ENCODE peak calls at places on chromosomes 16 and 17, in five cellular contexts. K is AG08396; X is stimulated activated CD4-positive, alpha-beta T cell treated with anti-CD3 and anti-CD28 coated beads, TNF-alpha, amount 100 ng/mL, for 1 hour; M is activated CD4-positive, alpha-beta T cell treated with anti-CD3 and anti-CD28 coated beads, Interleukin-2, amount 50 U/mL, for 1 hour; Q is T follicular helper cell. L is an unnamed sample.

GRCh38 chr17:58822148-58823050 is 66.7 kb downstream of the PPM1E start:
- DNase-seq in Q (no peak), M (no peak), K (no peak), X (no peak), L (no peak)

GRCh38 chr17:81295678-81296381 is 723 bp upstream of the SLC38A10 start:
- DNase-seq in M (peak), X (no peak), Q (peak), K (peak), L (peak)

GRCh38 chr16:71288570-71288889 is 672 bp downstream of the CMTR2 start:
- DNase-seq in M (no peak), Q (no peak), X (no peak), K (no peak), L (no peak)

GRCh38 chr17:2173005-2173404 is 118.1 kb downstream of the HIC1 start:
- DNase-seq in X (no peak), M (no peak), Q (no peak), K (no peak), L (no peak)

GRCh38 chr17:17028059-17028877 is 14.0 kb upstream of the MPRIP start:
- DNase-seq in M (no peak), Q (no peak), X (no peak), K (no peak), L (no peak)

GRCh38 chr17:41338961-41339485 is 11.6 kb downstream of the KRT33A start:
- DNase-seq in M (peak), X (peak), K (no peak), Q (peak), L (no peak)

GRCh38 chr17:19013226-19013625 is 8.7 kb upstream of the FAM83G start:
- DNase-seq in K (no peak), X (no peak), M (no peak), Q (no peak), L (no peak)

GRCh38 chr16:25264599-25264998 is 7.0 kb upstream of the ZKSCAN2 start:
- DNase-seq in M (peak), Q (no peak), X (no peak), K (peak), L (no peak)

GRCh38 chr17:37405955-37406634 is 541 bp downstream of the ACACA start:
- DNase-seq in M (no peak), X (no peak), K (peak), Q (no peak), L (no peak)

GRCh38 chr16:53518550-53519416 is 15.8 kb upstream of the AKTIP start:
- DNase-seq in M (peak), Q (peak), K (no peak), X (peak), L (peak)

GRCh38 chr17:78356163-78356713 is 3.6 kb downstream of the SOCS3 start:
- DNase-seq in Q (peak), K (peak), X (peak), M (peak), L (peak)

GRCh38 chr17:64773836-64774761 is 112.0 kb upstream of the SMURF2 start:
- DNase-seq in Q (no peak), K (peak), X (no peak), M (no peak), L (no peak)

GRCh38 chr16:77897038-77897437 is 108.7 kb downstream of the VAT1L start:
- DNase-seq in X (no peak), M (no peak), K (no peak), Q (no peak), L (no peak)

GRCh38 chr16:2147981-2148671 is at the start of gene RAB26:
- DNase-seq in K (peak), X (no peak), Q (peak), M (peak), L (peak)

GRCh38 chr17:72539981-72540897 is 419.4 kb downstream of the SOX9 start:
- DNase-seq in K (peak), M (peak), Q (peak), X (no peak), L (peak)

GRCh38 chr17:38326996-38327792 is 16.6 kb downstream of the GPR179 start:
- DNase-seq in X (no peak), Q (no peak), M (no peak), K (no peak), L (no peak)

GRCh38 chr16:81238296-81239011 is at the start of gene BCO1:
- DNase-seq in X (no peak), Q (no peak), K (peak), M (no peak), L (no peak)

GRCh38 chr17:76833034-76833689 is 35.0 kb upstream of the MGAT5B start:
- DNase-seq in K (no peak), X (no peak), Q (no peak), M (no peak), L (no peak)

GRCh38 chr16:57167951-57168350 is 17.9 kb downstream of the PSME3IP1 start:
- DNase-seq in M (no peak), X (no peak), Q (no peak), K (peak), L (no peak)

GRCh38 chr17:13337864-13338371 is 263.8 kb downstream of the HS3ST3A1 start:
- DNase-seq in K (peak), Q (peak), X (no peak), M (no peak), L (no peak)

GRCh38 chr17:76304226-76305134 is 3.6 kb downstream of the QRICH2 start:
- DNase-seq in X (no peak), Q (no peak), M (no peak), K (no peak), L (no peak)

GRCh38 chr16:25838724-25839186 is 147.0 kb downstream of the HS3ST4 start:
- DNase-seq in X (peak), M (peak), Q (no peak), K (peak), L (peak)

GRCh38 chr16:67860589-67861398 is 12.1 kb upstream of the EDC4 start:
- DNase-seq in Q (no peak), M (no peak), K (no peak), X (no peak), L (no peak)

GRCh38 chr17:19017401-19017800 is 12.8 kb upstream of the FAM83G start:
- DNase-seq in X (no peak), Q (no peak), K (no peak), M (no peak), L (no peak)

GRCh38 chr16:22161999-22162657 is at the start of gene SDR42E2:
- DNase-seq in K (no peak), M (peak), Q (peak), X (peak), L (no peak)

GRCh38 chr17:17696871-17697633 is 15.8 kb downstream of the RAI1 start:
- DNase-seq in X (no peak), M (no peak), K (no peak), Q (no peak), L (no peak)

GRCh38 chr16:55668337-55669281 is 12.8 kb downstream of the SLC6A2 start:
- DNase-seq in X (no peak), K (no peak), Q (no peak), M (no peak), L (no peak)

GRCh38 chr16:25064967-25065366 is 46.6 kb upstream of the LCMT1 start:
- DNase-seq in K (no peak), Q (no peak), X (no peak), M (no peak), L (no peak)

GRCh38 chr17:17823433-17824118 is 13.2 kb downstream of the SREBF1 start:
- DNase-seq in M (peak), Q (peak), K (peak), X (peak), L (peak)

GRCh38 chr16:3951861-3952332 is 71.4 kb upstream of the CREBBP start:
- DNase-seq in K (no peak), Q (no peak), X (no peak), M (no peak), L (no peak)

GRCh38 chr17:63546308-63547082 is 3.8 kb upstream of the DCAF7 start:
- DNase-seq in K (peak), Q (no peak), M (no peak), X (no peak), L (no peak)

GRCh38 chr17:65219124-65219523 is 82.0 kb downstream of the RGS9 start:
- DNase-seq in K (no peak), Q (no peak), X (no peak), M (no peak), L (no peak)

GRCh38 chr17:76179496-76180467 is 38.7 kb upstream of the FOXJ1 start:
- DNase-seq in X (no peak), K (no peak), M (no peak), Q (peak), L (peak)

GRCh38 chr16:12160815-12161550 is 184.4 kb downstream of the SNX29 start:
- DNase-seq in K (no peak), X (no peak), Q (no peak), M (no peak), L (no peak)

GRCh38 chr17:43418441-43419374 is 19.9 kb downstream of the ARL4D start:
- DNase-seq in M (no peak), K (peak), Q (no peak), X (no peak), L (no peak)

GRCh38 chr16:78675312-78675711 is 575.9 kb downstream of the WWOX start:
- DNase-seq in Q (no peak), K (peak), M (no peak), X (no peak), L (no peak)

GRCh38 chr16:57701759-57702371 is 7.3 kb downstream of the DRC7 start:
- DNase-seq in X (no peak), M (no peak), Q (no peak), K (no peak), L (no peak)

GRCh38 chr16:55842369-55843104 is 9.6 kb upstream of the CES1 start:
- DNase-seq in X (no peak), M (no peak), K (peak), Q (no peak), L (no peak)

L was measured in activated CD4-positive, alpha-beta memory T cell treated with anti-CD3 and anti-CD28 coated beads, Interleukin-2, amount 10 ng/mL, durations not matched to agents 7 days and 5 days.